ENCODE peak calls at places on chromosomes 2 and 18, in six cellular contexts. Q is AG04450, H is omental fat pad, D is PC-9, X is neural crest cell, M is adrenal gland. I is an unnamed sample.

GRCh38 chr2:150214626-150215025 is 272.8 kb downstream of the RND3 start:
- DNase-seq in Q (no peak), H (no peak), D (peak), X (no peak), M (no peak), I (no peak)

GRCh38 chr2:26477911-26478253 is at the start of gene OTOF:
- DNase-seq in Q (no peak), H (no peak), D (peak), X (no peak), M (peak), I (peak)

GRCh38 chr2:215535726-215536125 is 99.9 kb upstream of the FN1 start:
- DNase-seq in Q (no peak), H (no peak), D (no peak), X (no peak), M (no peak), I (peak)

GRCh38 chr2:240524963-240525718 is 32.6 kb downstream of the ANKMY1 start:
- DNase-seq in Q (no peak), H (no peak), D (no peak), X (no peak), M (no peak), I (no peak)

GRCh38 chr2:117917223-117917917 is 96.5 kb downstream of the CCDC93 start:
- DNase-seq in Q (no peak), H (no peak), D (no peak), X (no peak), M (no peak), I (peak)

GRCh38 chr2:149766339-149766738 is 178.8 kb upstream of the MMADHC start:
- DNase-seq in Q (no peak), H (no peak), D (no peak), X (no peak), M (no peak), I (no peak)

GRCh38 chr2:40409734-40410133 is 42.2 kb downstream of the SLC8A1 start:
- DNase-seq in Q (no peak), H (no peak), D (no peak), X (no peak), M (no peak), I (no peak)

GRCh38 chr2:167127135-167127534 is 238.9 kb downstream of the XIRP2 start:
- DNase-seq in Q (no peak), H (no peak), D (no peak), X (no peak), M (no peak), I (peak)

GRCh38 chr2:61456746-61457420 is 14.0 kb downstream of the USP34 start:
- DNase-seq in Q (no peak), H (no peak), D (no peak), X (no peak), M (no peak), I (no peak)

GRCh38 chr18:51890762-51891161 is 449.2 kb upstream of the DCC start:
- DNase-seq in Q (no peak), H (no peak), D (peak), X (no peak), M (no peak), I (no peak)

GRCh38 chr2:115484483-115484882 is 1042.0 kb downstream of the DPP10 start:
- DNase-seq in Q (no peak), H (no peak), D (no peak), X (no peak), M (no peak), I (no peak)

GRCh38 chr2:202695166-202695565 is 60.4 kb downstream of the FAM117B start:
- DNase-seq in Q (peak), H (no peak), D (no peak), X (no peak), M (no peak), I (no peak)

GRCh38 chr2:151842830-151843668 is 14.8 kb upstream of the ARL5A start:
- DNase-seq in Q (no peak), H (no peak), D (no peak), X (no peak), M (no peak), I (no peak)

GRCh38 chr18:51400721-51401120 is 203.2 kb upstream of the MEX3C start:
- DNase-seq in Q (no peak), H (no peak), D (no peak), X (no peak), M (no peak), I (no peak)

GRCh38 chr2:33015421-33016142 is 68.8 kb downstream of the LTBP1 start:
- DNase-seq in Q (peak), H (no peak), D (peak), X (no peak), M (no peak), I (peak)

DNA sequence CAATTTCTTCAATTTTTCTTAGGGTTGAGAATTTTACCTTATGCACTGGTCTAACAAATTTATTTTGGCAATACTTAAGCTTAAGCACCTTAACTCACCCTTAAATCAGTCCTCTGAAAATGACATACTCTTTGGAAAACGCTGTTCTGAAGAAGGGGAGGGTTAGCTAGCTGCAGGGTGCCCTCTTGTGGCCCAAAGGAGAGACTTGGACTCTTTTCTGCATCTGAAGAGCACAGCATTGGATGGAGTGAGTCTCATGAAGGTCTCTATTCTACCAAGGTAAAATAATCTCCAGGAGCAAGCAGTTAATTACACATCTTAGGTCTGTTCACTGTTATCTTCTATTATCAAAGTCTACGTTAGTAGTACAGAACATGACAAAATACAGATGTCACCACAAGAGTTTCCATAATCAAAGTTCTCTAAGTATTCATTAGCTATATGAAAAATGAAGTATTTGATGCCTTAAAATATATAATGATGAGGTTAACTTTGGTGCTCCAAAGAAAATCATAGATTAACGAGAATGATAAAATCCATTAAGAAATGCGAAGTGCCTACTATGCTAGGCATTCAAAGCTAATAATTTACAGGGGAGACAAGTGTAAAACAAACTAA is 24.4 kb downstream of the PUM2 start:
- DNase-seq in Q (peak), H (no peak), D (peak), X (peak), M (peak), I (peak)
- TF ChIP-seq CTCF in Q (peak), H (no peak), D (peak), X (peak), M (peak), I (peak)

DNA sequence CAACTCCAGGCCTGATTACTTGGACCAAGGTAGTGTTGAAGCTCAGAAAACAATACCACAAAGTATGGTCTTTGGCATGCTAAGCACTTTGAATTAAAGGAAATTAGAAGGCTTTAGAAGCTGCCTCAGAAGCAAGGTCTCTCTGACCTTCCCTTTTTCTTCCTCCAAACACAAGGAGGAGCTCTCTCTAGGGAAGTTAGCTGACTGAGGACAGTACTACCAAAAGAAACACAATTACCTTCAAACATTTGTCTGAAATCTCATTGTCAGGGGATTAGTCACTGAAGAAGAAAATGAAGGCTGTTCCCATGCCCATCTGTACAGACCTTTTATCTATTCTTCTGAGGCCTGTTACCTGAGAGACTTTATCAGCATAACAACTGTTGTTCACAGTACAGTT is 279.3 kb downstream of the CDH20 start:
- DNase-seq in Q (no peak), H (no peak), D (no peak), X (no peak), M (no peak), I (no peak)
- TF ChIP-seq CTCF in Q (peak), H (no peak), D (no peak), X (no peak), M (no peak), I (peak)

DNA sequence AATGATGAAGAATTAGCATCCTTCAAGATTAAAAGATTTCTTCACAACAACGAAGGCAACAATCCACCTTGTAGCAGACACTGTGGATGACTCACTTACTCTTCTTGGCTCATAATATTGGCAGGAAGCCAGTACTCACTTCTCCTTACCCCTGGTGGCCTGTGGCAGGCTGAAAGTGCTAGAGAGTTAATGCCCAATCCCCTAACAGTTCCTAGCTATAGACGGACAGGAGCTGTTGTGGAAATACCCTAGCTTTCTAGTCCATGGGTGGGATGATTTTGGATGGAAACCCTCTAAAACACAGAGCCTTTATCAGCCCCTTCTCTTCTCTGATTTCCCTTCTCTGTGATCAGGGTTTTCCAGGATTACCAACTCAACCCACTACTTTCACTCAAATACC is 128.6 kb upstream of the NYAP2 start:
- DNase-seq in Q (no peak), H (no peak), D (peak), X (no peak), M (no peak), I (peak)
- TF ChIP-seq CTCF in Q (peak), H (no peak), D (no peak), X (no peak), M (peak), I (no peak)

DNA sequence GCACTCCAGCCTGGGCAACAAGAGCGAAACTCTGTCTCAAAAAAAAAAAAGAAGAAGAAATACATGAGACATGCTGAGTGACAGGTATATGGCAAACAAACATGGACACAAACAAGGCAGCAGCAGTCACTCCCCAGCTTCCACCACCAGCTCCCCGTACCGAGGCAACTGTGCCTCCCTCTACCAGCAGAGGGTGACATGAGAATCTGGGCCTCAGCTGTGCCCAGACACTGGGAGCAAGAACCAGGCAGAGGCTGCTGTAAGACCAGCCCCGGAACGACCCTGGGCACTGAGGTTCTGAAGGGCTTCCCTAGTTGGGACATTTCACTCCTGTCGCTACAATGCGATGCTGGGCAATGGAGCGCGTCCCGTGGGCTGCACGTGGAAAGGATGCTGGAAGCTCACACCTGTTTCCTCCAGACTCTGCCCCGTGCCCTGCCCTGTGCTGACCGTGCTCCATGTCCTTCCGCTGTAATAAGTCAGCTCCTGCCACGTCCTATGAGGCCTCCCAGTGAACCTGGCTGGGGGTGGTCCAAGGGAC is 37.1 kb downstream of the BOK start:
- DNase-seq in Q (no peak), H (no peak), D (peak), X (peak), M (no peak), I (no peak)
- TF ChIP-seq CTCF in Q (peak), H (no peak), D (peak), X (peak), M (no peak), I (peak)

I was measured in HFFc6.